ENCODE peak calls at places on chromosomes 5 and 9, in seven cellular contexts. O is bronchial epithelial cell; P is GM10248; N is CD4-positive, alpha-beta memory T cell; Z is heart right ventricle; I is AG08396; K is T47D. S is an unnamed sample.

GRCh38 chr5:132254321-132254977 is 3.0 kb upstream of the PDLIM4 start:
- DNase-seq in O (no peak), P (no peak), N (no peak), Z (peak), I (no peak), K (no peak), S (no peak)

GRCh38 chr5:142644127-142644526 is 41.8 kb downstream of the FGF1 start:
- DNase-seq in O (peak), P (no peak), N (no peak), Z (no peak), I (no peak), K (no peak), S (no peak)

GRCh38 chr9:2741441-2742158 is 24.3 kb downstream of the KCNV2 start:
- DNase-seq in O (peak), P (no peak), N (no peak), Z (no peak), I (no peak), K (no peak), S (no peak)

GRCh38 chr9:126395439-126396212 is 69.0 kb downstream of the MVB12B start:
- DNase-seq in O (peak), P (no peak), N (no peak), Z (no peak), I (peak), K (no peak), S (no peak)

GRCh38 chr9:126506361-126507317 is 107.1 kb upstream of the LMX1B start:
- DNase-seq in O (no peak), P (no peak), N (no peak), Z (no peak), I (no peak), K (no peak), S (no peak)

GRCh38 chr5:154593091-154593490 is 115.1 kb upstream of the HAND1 start:
- DNase-seq in O (peak), P (no peak), N (no peak), Z (no peak), I (no peak), K (no peak), S (no peak)

GRCh38 chr5:179609834-179610108 is 13.7 kb downstream of the HNRNPH1 start:
- DNase-seq in O (no peak), P (no peak), N (no peak), Z (no peak), I (no peak), K (no peak), S (no peak)

GRCh38 chr9:119365291-119366027 is 3.8 kb downstream of the BRINP1 start:
- DNase-seq in O (peak), P (no peak), N (no peak), Z (no peak), I (peak), K (peak), S (peak)

GRCh38 chr5:88944751-88945507 is 61.9 kb upstream of the MEF2C start:
- DNase-seq in O (peak), P (no peak), N (no peak), Z (no peak), I (peak), K (peak), S (no peak)

GRCh38 chr9:93203713-93204469 is 20.0 kb downstream of the WNK2 start:
- DNase-seq in O (no peak), P (no peak), N (no peak), Z (no peak), I (no peak), K (no peak), S (no peak)